ENCODE peak calls at places on chromosomes 11 and 22, in five cellular contexts. U is effector memory CD4-positive, alpha-beta T cell; N is left lung; P is A549; I is prostate gland. V is an unnamed sample.

GRCh38 chr11:77467993-77468392 is 5.9 kb downstream of the PAK1 start:
- DNase-seq in U (no peak), N (no peak), P (no peak), I (no peak), V (peak; percentile 67)

GRCh38 chr11:21948876-21949275 is 244.0 kb upstream of the ANO5 start:
- DNase-seq in U (no peak), N (no peak), P (no peak), I (no peak), V (no peak)

GRCh38 chr11:95853138-95853537 is 62.8 kb downstream of the CEP57 start:
- DNase-seq in U (no peak), N (no peak), P (no peak), I (no peak), V (no peak)

GRCh38 chr11:313304-313786 is 495 bp upstream of the IFITM1 start:
- DNase-seq in U (no peak), N (no peak), P (no peak), I (no peak), V (no peak)

GRCh38 chr11:131924446-131925240 is 554.2 kb downstream of the NTM start:
- DNase-seq in U (no peak), N (no peak), P (no peak), I (no peak), V (no peak)

GRCh38 chr22:20249797-20250354 is 18.2 kb downstream of the RTN4R start:
- DNase-seq in U (no peak), N (no peak), P (no peak), I (peak; percentile 29), V (no peak)

GRCh38 chr22:30435674-30436126 is 10.1 kb downstream of the MTFP1 start:
- DNase-seq in U (peak; percentile 85), N (peak; percentile 57), P (no peak), I (no peak), V (peak; percentile 55)

GRCh38 chr11:125170001-125170405 is 5.5 kb downstream of the PKNOX2 start:
- DNase-seq in U (no peak), N (no peak), P (no peak), I (no peak), V (no peak)

GRCh38 chr11:121467965-121468364 is 15.2 kb upstream of the SORL1-AS1 start:
- DNase-seq in U (peak; percentile 79), N (peak; percentile 51), P (no peak), I (peak; percentile 36), V (peak; percentile 22)

GRCh38 chr11:15145635-15146034 is 30.9 kb downstream of the INSC start:
- DNase-seq in U (no peak), N (no peak), P (no peak), I (no peak), V (peak; percentile 38)

GRCh38 chr22:19477321-19478085 is 1.5 kb downstream of the UFD1 start:
- DNase-seq in U (no peak), N (no peak), P (no peak), I (no peak), V (peak; percentile 6)

GRCh38 chr22:23829845-23830372 is 8.9 kb downstream of the DERL3 start:
- DNase-seq in U (no peak), N (no peak), P (no peak), I (no peak), V (no peak)

GRCh38 chr11:122601131-122602125 is 54.1 kb upstream of the UBASH3B start:
- DNase-seq in U (no peak), N (no peak), P (peak; percentile 17), I (no peak), V (no peak)

GRCh38 chr11:118104491-118104890 is 17.7 kb upstream of the SMIM35 start:
- DNase-seq in U (no peak), N (no peak), P (no peak), I (no peak), V (no peak)

GRCh38 chr11:99020324-99021225 is at the start of gene CNTN5:
- DNase-seq in U (no peak), N (no peak), P (peak; percentile 0), I (no peak), V (no peak)

GRCh38 chr22:35195226-35195625 is 62.1 kb upstream of the HMGXB4 start:
- DNase-seq in U (no peak), N (no peak), P (no peak), I (no peak), V (no peak)

GRCh38 chr11:63682045-63682915 is 980 bp downstream of the RTN3 start:
- DNase-seq in U (no peak), N (peak; percentile 47), P (peak; percentile 42), I (no peak), V (peak; percentile 38)

GRCh38 chr11:69101792-69102152 is 53.0 kb downstream of the TPCN2 start:
- DNase-seq in U (no peak), N (no peak), P (no peak), I (no peak), V (no peak)

GRCh38 chr11:130671801-130672700 is 223.6 kb downstream of the ADAMTS15 start:
- DNase-seq in U (no peak), N (peak; percentile 75), P (no peak), I (no peak), V (peak; percentile 11)

GRCh38 chr11:73404048-73404447 is 27.8 kb downstream of the RELT start:
- DNase-seq in U (no peak), N (peak; percentile 74), P (peak; percentile 59), I (no peak), V (peak; percentile 63)

GRCh38 chr22:46370584-46371373 is 35.3 kb downstream of the TRMU start:
- DNase-seq in U (peak; percentile 12), N (no peak), P (no peak), I (no peak), V (peak; percentile 68)

GRCh38 chr22:21964234-21964633 is 11.6 kb upstream of the PPM1F start:
- DNase-seq in U (no peak), N (no peak), P (no peak), I (no peak), V (no peak)

GRCh38 chr11:95363710-95364109 is 132.7 kb upstream of the SESN3 start:
- DNase-seq in U (no peak), N (no peak), P (no peak), I (no peak), V (no peak)

GRCh38 chr11:83648610-83649467 is 362.7 kb upstream of the CCDC90B start:
- DNase-seq in U (no peak), N (no peak), P (no peak), I (no peak), V (peak; percentile 13)

GRCh38 chr11:121643530-121644512 is 191.1 kb upstream of the SORL1-AS1 start:
- DNase-seq in U (no peak), N (no peak), P (no peak), I (no peak), V (no peak)

GRCh38 chr11:120431633-120432032 is 79.9 kb upstream of the GRIK4 start:
- DNase-seq in U (no peak), N (no peak), P (peak; percentile 19), I (no peak), V (no peak)
- H3K4me3 ChIP-seq in U (no peak overlapping the region), N (no peak overlapping the region), P (peak overlapping the region; percentile 28), I (no peak overlapping the region), V (no peak overlapping the region)

GRCh38 chr11:67085617-67086016 is 29.0 kb downstream of the RHOD start:
- DNase-seq in U (no peak), N (no peak), P (no peak), I (no peak), V (no peak)
- H3K27ac ChIP-seq in U (no peak overlapping the region), N (no peak overlapping the region), P (peak overlapping the region; percentile 25), I (no peak overlapping the region), V (no peak overlapping the region)

GRCh38 chr11:61713464-61713863 is 33.3 kb downstream of the DAGLA start:
- DNase-seq in U (no peak), N (no peak), P (no peak), I (no peak), V (no peak)
- H3K4me1 ChIP-seq in U (no peaks in the 10 kb centered on the region), N (no peaks in the 10 kb centered on the region), P (peaks cover 21% of the 10 kb centered on the region), I (peaks cover 3% of the 10 kb centered on the region), V (peaks cover 6% of the 10 kb centered on the region)

GRCh38 chr11:70142171-70142875 is 60.8 kb upstream of the FADD start:
- DNase-seq in U (no peak), N (no peak), P (peak; percentile 51), I (no peak), V (peak; percentile 20)

GRCh38 chr11:70140859-70141489 is 62.1 kb upstream of the FADD start:
- DNase-seq in U (no peak), N (no peak), P (no peak), I (no peak), V (no peak)

GRCh38 chr11:70139785-70140410 is 61.8 kb downstream of the ANO1 start:
- DNase-seq in U (no peak), N (no peak), P (no peak), I (no peak), V (peak; percentile 87)

GRCh38 chr11:70144262-70144661 is 58.8 kb upstream of the FADD start:
- DNase-seq in U (no peak), N (no peak), P (no peak), I (no peak), V (no peak)

DNA sequence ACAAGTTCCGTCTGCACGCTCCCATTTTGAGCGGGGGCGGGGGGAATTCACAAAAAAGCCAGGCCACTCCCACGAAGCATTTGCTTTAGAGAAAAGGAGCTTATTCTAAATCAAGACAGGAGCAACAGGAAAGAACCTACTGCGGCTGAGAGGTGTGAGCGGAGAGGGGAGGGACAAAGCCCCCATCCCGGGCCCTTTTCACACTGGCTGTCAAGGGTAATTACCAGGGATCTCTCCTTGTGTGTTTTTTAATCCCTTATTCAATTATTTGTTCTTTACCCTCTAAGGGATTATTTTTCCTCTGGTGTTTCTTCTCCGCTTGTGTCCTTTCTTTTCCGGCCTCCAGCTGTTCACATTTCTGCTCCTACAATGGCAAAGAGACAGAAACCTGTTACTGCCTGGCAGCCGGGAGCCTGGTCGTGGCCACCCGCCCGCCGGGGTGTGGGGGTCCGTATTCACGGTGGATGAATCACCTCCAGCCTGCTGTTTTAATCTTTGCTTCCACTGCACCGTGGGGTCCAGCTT is 61.5 kb upstream of the FADD start:
- DNase-seq in U (no peak), N (no peak), P (no peak), I (no peak), V (no peak)
- H3K4me3 ChIP-seq in U (no peak overlapping the region), N (no peak overlapping the region), P (no peak overlapping the region), I (no peak overlapping the region), V (no peak overlapping the region)

GRCh38 chr22:36580846-36581245 is 51.9 kb upstream of the EIF3D start:
- DNase-seq in U (no peak), N (no peak), P (no peak), I (no peak), V (no peak)
- H3K27ac ChIP-seq in U (no peak overlapping the region), N (no peak overlapping the region), P (no peak overlapping the region), I (no peak overlapping the region), V (no peak overlapping the region)

GRCh38 chr11:57792870-57793269 is 31.3 kb downstream of the CTNND1 start:
- DNase-seq in U (no peak), N (no peak), P (peak; percentile 39), I (no peak), V (peak; percentile 68)
- H3K4me1 ChIP-seq in U (peaks cover 29% of the 10 kb centered on the region), N (peaks cover 34% of the 10 kb centered on the region), P (peaks cover 53% of the 10 kb centered on the region), I (peaks cover 25% of the 10 kb centered on the region), V (peaks cover 20% of the 10 kb centered on the region)